ENCODE peak calls at places on chromosomes 4 and X, in four cellular contexts. One of them, this sample, is unnamed.

GRCh38 chrX:39883664-39884063 is 214.1 kb downstream of the BCOR start:
- DNase-seq in A549: no peak
- DNase-seq in K562: no peak
- DNase-seq in HCT116: no peak
- DNase-seq in this sample: no peak

GRCh38 chr4:161929966-161930365 is 233.8 kb downstream of the FSTL5 start:
- DNase-seq in HCT116: no peak
- DNase-seq in K562: no peak
- DNase-seq in A549: no peak
- DNase-seq in this sample: no peak

GRCh38 chrX:125492439-125492838 is 172.8 kb downstream of the TEX13C start:
- DNase-seq in K562: peak; percentile 48
- DNase-seq in A549: no peak
- DNase-seq in HCT116: no peak
- DNase-seq in this sample: no peak

GRCh38 chr4:103400405-103400804 is 202.3 kb upstream of the CENPE start:
- DNase-seq in K562: no peak
- DNase-seq in A549: no peak
- DNase-seq in HCT116: no peak
- DNase-seq in this sample: peak; percentile 17

GRCh38 chr4:74613266-74613665 is 168.3 kb downstream of the AREG start:
- DNase-seq in A549: no peak
- DNase-seq in HCT116: no peak
- DNase-seq in K562: no peak
- DNase-seq in this sample: no peak

GRCh38 chr4:139440971-139441370 is 12.9 kb upstream of the RAB33B start:
- DNase-seq in K562: no peak
- DNase-seq in A549: no peak
- DNase-seq in HCT116: no peak
- DNase-seq in this sample: no peak

GRCh38 chrX:130013661-130014060 is 31.2 kb downstream of the BCORL1 start:
- DNase-seq in A549: no peak
- DNase-seq in K562: no peak
- DNase-seq in HCT116: no peak
- DNase-seq in this sample: no peak

GRCh38 chr4:3713817-3714641 is 52.2 kb upstream of the ADRA2C start:
- DNase-seq in A549: no peak
- DNase-seq in K562: no peak
- DNase-seq in HCT116: no peak
- DNase-seq in this sample: no peak

GRCh38 chr4:101348367-101348827 is 1.1 kb upstream of the PPP3CA start:
- DNase-seq in HCT116: no peak
- DNase-seq in A549: peak; percentile 11
- DNase-seq in K562: no peak
- DNase-seq in this sample: peak; percentile 46

GRCh38 chr4:1045193-1045594 is 33.8 kb downstream of the FGFRL1 start:
- DNase-seq in HCT116: no peak
- DNase-seq in K562: no peak
- DNase-seq in A549: no peak
- DNase-seq in this sample: no peak

GRCh38 chrX:65513610-65514009 is 21.0 kb downstream of the LAS1L start:
- DNase-seq in K562: no peak
- DNase-seq in HCT116: no peak
- DNase-seq in A549: no peak
- DNase-seq in this sample: no peak

GRCh38 chr4:3290476-3290875 is 2.3 kb upstream of the RGS12 start:
- DNase-seq in A549: no peak
- DNase-seq in K562: no peak
- DNase-seq in HCT116: no peak
- DNase-seq in this sample: no peak

GRCh38 chrX:16786791-16787735 is 797 bp downstream of the TXLNG start:
- DNase-seq in HCT116: no peak
- DNase-seq in A549: no peak
- DNase-seq in K562: peak; percentile 62
- DNase-seq in this sample: peak; percentile 54

GRCh38 chrX:340641-341423 is 22.2 kb upstream of the GTPBP6 start:
- DNase-seq in K562: no peak
- DNase-seq in A549: no peak
- DNase-seq in HCT116: no peak
- DNase-seq in this sample: no peak

GRCh38 chr4:40247350-40247749 is 50.5 kb downstream of the RHOH start:
- DNase-seq in HCT116: no peak
- DNase-seq in A549: no peak
- DNase-seq in K562: no peak
- DNase-seq in this sample: peak; percentile 57

GRCh38 chr4:101102114-101102752 is 245.1 kb downstream of the PPP3CA start:
- DNase-seq in A549: no peak
- DNase-seq in HCT116: no peak
- DNase-seq in K562: no peak
- DNase-seq in this sample: no peak

GRCh38 chrX:78514852-78515251 is 144.3 kb downstream of the RTL3 start:
- DNase-seq in K562: no peak
- DNase-seq in A549: no peak
- DNase-seq in HCT116: no peak
- DNase-seq in this sample: peak; percentile 6

GRCh38 chr4:184807797-184808718 is 17.7 kb downstream of the ACSL1 start:
- DNase-seq in HCT116: no peak
- DNase-seq in K562: no peak
- DNase-seq in A549: no peak
- DNase-seq in this sample: no peak

GRCh38 chr4:147312376-147313046 is 168.4 kb upstream of the EDNRA start:
- DNase-seq in HCT116: no peak
- DNase-seq in K562: no peak
- DNase-seq in A549: no peak
- DNase-seq in this sample: no peak

GRCh38 chr4:19026281-19026680 is 1004.7 kb upstream of the LCORL start:
- DNase-seq in A549: no peak
- DNase-seq in HCT116: no peak
- DNase-seq in K562: no peak
- DNase-seq in this sample: no peak

GRCh38 chr4:55545681-55546632 is 752 bp downstream of the CLOCK start:
- DNase-seq in HCT116: peak; percentile 34
- DNase-seq in K562: peak; percentile 74
- DNase-seq in A549: peak; percentile 21
- DNase-seq in this sample: peak; percentile 82

GRCh38 chrX:150566734-150567182 is 1.7 kb upstream of the MTM1 start:
- DNase-seq in K562: no peak
- DNase-seq in A549: no peak
- DNase-seq in HCT116: no peak
- DNase-seq in this sample: no peak

GRCh38 chr4:23890369-23891063 is 669 bp upstream of the PPARGC1A start:
- DNase-seq in K562: no peak
- DNase-seq in A549: no peak
- DNase-seq in HCT116: no peak
- DNase-seq in this sample: no peak

GRCh38 chr4:23888421-23889319 is 1.2 kb downstream of the PPARGC1A start:
- DNase-seq in A549: no peak
- DNase-seq in K562: no peak
- DNase-seq in HCT116: no peak
- DNase-seq in this sample: no peak

GRCh38 chr4:23891064-23891421 is 1.2 kb upstream of the PPARGC1A start:
- DNase-seq in HCT116: no peak
- DNase-seq in K562: no peak
- DNase-seq in A549: no peak
- DNase-seq in this sample: no peak

GRCh38 chr4:23889368-23889767 is 479 bp downstream of the PPARGC1A start:
- DNase-seq in HCT116: no peak
- DNase-seq in A549: no peak
- DNase-seq in K562: no peak
- DNase-seq in this sample: no peak

DNA sequence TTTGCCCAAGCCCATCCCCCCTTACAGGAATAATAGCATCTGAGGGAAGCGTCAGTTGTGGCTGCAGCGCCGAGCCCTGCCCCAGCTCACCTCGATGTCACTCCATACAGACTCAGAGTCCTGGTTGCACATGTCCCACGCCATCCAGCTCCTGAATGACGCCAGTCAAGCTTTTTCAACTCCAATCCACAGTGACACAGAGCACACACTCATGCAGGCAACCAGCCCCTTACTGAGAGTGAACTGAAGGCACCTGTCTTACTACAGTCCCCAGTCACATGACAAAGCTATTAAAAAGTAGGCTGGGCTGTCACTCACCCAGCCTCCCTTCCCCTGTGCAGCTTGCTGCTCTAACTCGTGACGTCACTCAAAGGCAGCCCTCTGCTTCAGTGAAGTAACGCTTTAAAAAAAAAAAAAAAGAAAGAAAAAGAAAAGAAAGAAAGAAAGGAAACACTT is at the start of gene PPARGC1A:
- DNase-seq in K562: no peak
- DNase-seq in A549: no peak
- DNase-seq in HCT116: no peak
- DNase-seq in this sample: peak; percentile 26
- TF ChIP-seq POLR2A in K562: no peak
- TF ChIP-seq POLR2A in A549: no peak
- TF ChIP-seq POLR2A in HCT116: no peak
- TF ChIP-seq POLR2A in this sample: no peak

GRCh38 chrX:22314692-22315091 is 42.0 kb downstream of the CBLL2 start:
- DNase-seq in A549: no peak
- DNase-seq in K562: no peak
- DNase-seq in HCT116: no peak
- DNase-seq in this sample: no peak
- TF ChIP-seq MAX in A549: no peak
- TF ChIP-seq MAX in K562: no peak
- TF ChIP-seq MAX in HCT116: no peak
- TF ChIP-seq MAX in this sample: no peak

DNA sequence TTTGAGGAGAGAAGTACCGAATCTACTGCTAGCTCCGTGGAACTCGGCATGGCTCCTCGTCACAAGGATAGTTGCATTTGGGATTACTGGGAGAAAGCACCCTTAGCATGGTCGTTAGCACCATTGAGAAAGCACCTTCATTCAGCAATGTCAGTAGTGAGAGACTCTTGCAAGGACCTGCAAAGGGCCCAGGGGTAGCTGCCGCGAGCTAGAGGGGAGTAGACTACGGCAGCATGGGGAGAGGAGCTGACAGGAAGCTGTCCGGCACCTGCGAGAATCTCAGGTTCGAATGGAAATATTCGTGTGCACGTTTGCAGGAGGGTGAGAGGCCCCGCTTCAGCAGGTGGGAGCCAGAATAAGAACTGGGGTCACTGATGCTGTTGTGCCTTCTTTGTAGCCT is 20.2 kb downstream of the TLR10 start:
- DNase-seq in A549: no peak
- DNase-seq in K562: no peak
- DNase-seq in HCT116: no peak
- DNase-seq in this sample: peak; percentile 20
- TF ChIP-seq POLR2A in A549: no peak
- TF ChIP-seq POLR2A in K562: no peak
- TF ChIP-seq POLR2A in HCT116: no peak
- TF ChIP-seq POLR2A in this sample: no peak

GRCh38 chr4:151226004-151226932 is 50.7 kb upstream of the PRSS48 start:
- DNase-seq in HCT116: peak; percentile 24
- DNase-seq in K562: no peak
- DNase-seq in A549: peak; percentile 6
- DNase-seq in this sample: no peak
- TF ChIP-seq MAX in HCT116: no peak
- TF ChIP-seq MAX in K562: no peak
- TF ChIP-seq MAX in A549: no peak
- TF ChIP-seq MAX in this sample: no peak

DNA sequence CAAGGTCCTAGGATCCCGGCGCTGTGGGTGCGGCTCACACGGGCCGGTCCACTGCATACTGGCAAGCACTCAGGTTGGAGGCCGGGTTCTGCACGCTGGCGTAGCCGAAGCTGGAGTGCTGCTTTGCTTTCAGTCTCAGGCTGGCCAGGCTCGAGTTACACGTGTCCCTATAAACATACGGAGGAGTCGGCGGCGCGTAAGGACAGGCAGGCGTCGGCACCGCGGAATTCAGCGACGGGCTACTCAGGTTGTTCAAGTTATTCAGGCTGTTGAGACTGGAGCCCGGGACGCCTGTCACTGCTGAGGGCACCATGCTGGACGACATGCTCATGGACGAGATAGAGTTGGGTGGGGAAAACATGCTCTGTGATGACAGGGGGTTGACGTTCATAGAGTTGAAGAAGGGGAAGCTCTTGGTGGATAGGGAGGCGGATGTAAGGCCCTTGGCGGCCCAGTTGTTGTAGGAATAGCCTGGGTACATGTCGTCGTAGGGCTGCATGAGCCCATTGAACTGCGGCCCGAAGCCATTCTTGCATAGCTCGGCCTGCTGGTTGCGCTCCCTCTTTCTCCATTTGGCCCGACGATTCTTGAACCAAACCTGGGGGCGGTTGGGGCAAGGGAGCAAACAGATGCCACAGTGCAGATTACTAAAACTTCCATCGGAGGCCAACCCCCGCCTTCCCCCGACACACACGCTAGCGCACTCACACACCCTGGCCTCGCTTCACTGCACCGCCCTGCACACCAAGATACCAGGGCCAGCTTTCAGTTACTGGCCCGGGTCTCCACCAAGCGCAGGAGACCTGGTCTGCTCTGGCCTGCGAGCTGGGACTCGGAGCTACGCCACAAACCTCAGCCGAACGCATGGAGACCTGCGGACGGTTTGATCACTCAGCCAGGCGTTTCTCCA is 4.5 kb downstream of the PITX2 start:
- DNase-seq in K562: no peak
- DNase-seq in A549: no peak
- DNase-seq in HCT116: no peak
- DNase-seq in this sample: no peak
- TF ChIP-seq POLR2A in K562: no peak
- TF ChIP-seq POLR2A in A549: no peak
- TF ChIP-seq POLR2A in HCT116: no peak
- TF ChIP-seq POLR2A in this sample: no peak

GRCh38 chrX:134374910-134375309 is 85.1 kb upstream of the HPRT1 start:
- DNase-seq in HCT116: no peak
- DNase-seq in A549: no peak
- DNase-seq in K562: no peak
- DNase-seq in this sample: no peak

GRCh38 chrX:134374294-134374693 is 85.7 kb upstream of the HPRT1 start:
- DNase-seq in A549: no peak
- DNase-seq in K562: no peak
- DNase-seq in HCT116: no peak
- DNase-seq in this sample: peak; percentile 12

GRCh38 chrX:134373736-134374135 is 86.2 kb upstream of the HPRT1 start:
- DNase-seq in A549: no peak
- DNase-seq in HCT116: no peak
- DNase-seq in K562: peak; percentile 9
- DNase-seq in this sample: peak; percentile 13

GRCh38 chrX:134375691-134376090 is 84.3 kb upstream of the HPRT1 start:
- DNase-seq in A549: no peak
- DNase-seq in K562: no peak
- DNase-seq in HCT116: no peak
- DNase-seq in this sample: no peak

GRCh38 chrX:134377537-134377936 is 82.4 kb upstream of the HPRT1 start:
- DNase-seq in K562: peak; percentile 14
- DNase-seq in HCT116: no peak
- DNase-seq in A549: no peak
- DNase-seq in this sample: peak; percentile 66
- TF ChIP-seq MAX in K562: no peak
- TF ChIP-seq MAX in HCT116: no peak
- TF ChIP-seq MAX in A549: no peak
- TF ChIP-seq MAX in this sample: no peak

DNA sequence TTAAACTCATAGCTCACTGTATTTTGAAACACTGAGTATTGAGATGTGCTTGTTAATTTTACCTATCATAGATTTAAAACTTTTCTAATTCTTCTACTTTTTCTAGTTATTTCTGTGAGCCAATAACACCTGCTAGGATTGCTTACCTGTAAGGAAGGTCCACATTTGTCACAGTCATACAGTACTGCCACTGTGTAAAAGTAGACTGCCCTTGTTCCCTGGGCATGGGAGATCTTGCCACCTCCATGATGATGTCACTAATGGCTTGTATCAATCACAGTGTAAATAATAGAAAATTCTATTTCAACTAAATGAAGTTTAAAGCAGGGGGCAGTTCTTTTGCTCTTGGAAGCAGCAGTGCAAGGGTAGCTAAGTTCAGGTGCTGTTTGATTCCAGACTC is 35.9 kb downstream of the GK start:
- DNase-seq in K562: no peak
- DNase-seq in HCT116: no peak
- DNase-seq in A549: no peak
- DNase-seq in this sample: no peak
- TF ChIP-seq POLR2A in K562: no peak
- TF ChIP-seq POLR2A in HCT116: no peak
- TF ChIP-seq POLR2A in A549: no peak
- TF ChIP-seq POLR2A in this sample: no peak